ENCODE peak calls at places on chromosomes 1 and 21, in nine cellular contexts. One of them, this sample, is unnamed. For H3K27me3, the result is how much of the 10 kb centered on the place peaks cover.

GRCh38 chr21:26432410-26432809 is 140.7 kb downstream of the CYYR1 start:
- DNase-seq in kidney epithelial cell: no peak
- DNase-seq in aorta: no peak
- DNase-seq in Caco-2: no peak
- DNase-seq in prostate gland: no peak
- DNase-seq in body of pancreas: no peak
- DNase-seq in GM06990: no peak
- DNase-seq in stomach: no peak
- DNase-seq in GM23248: no peak
- DNase-seq in this sample: no peak

GRCh38 chr1:30672661-30673060 is 50.7 kb downstream of the MATN1 start:
- DNase-seq in kidney epithelial cell: no peak
- DNase-seq in Caco-2: no peak
- DNase-seq in GM06990: no peak
- DNase-seq in stomach: no peak
- DNase-seq in aorta: no peak
- DNase-seq in prostate gland: no peak
- DNase-seq in body of pancreas: no peak
- DNase-seq in GM23248: peak
- DNase-seq in this sample: no peak

GRCh38 chr1:209808059-209808494 is 2.1 kb upstream of the IRF6 start:
- DNase-seq in prostate gland: no peak
- DNase-seq in GM23248: peak
- DNase-seq in Caco-2: peak
- DNase-seq in stomach: no peak
- DNase-seq in kidney epithelial cell: peak
- DNase-seq in aorta: no peak
- DNase-seq in body of pancreas: no peak
- DNase-seq in GM06990: no peak
- DNase-seq in this sample: peak

GRCh38 chr1:221316491-221317056 is 425.3 kb downstream of the DUSP10 start:
- DNase-seq in stomach: no peak
- DNase-seq in prostate gland: no peak
- DNase-seq in Caco-2: no peak
- DNase-seq in GM06990: no peak
- DNase-seq in GM23248: peak
- DNase-seq in aorta: no peak
- DNase-seq in kidney epithelial cell: no peak
- DNase-seq in body of pancreas: no peak
- DNase-seq in this sample: no peak

GRCh38 chr1:214493126-214493796 is 58.1 kb downstream of the PTPN14 start:
- DNase-seq in kidney epithelial cell: no peak
- DNase-seq in aorta: no peak
- DNase-seq in stomach: no peak
- DNase-seq in Caco-2: no peak
- DNase-seq in body of pancreas: no peak
- DNase-seq in prostate gland: no peak
- DNase-seq in GM23248: peak
- DNase-seq in GM06990: no peak
- DNase-seq in this sample: no peak

GRCh38 chr21:36381841-36382589 is 3.2 kb upstream of the CHAF1B start:
- DNase-seq in GM23248: peak
- DNase-seq in stomach: no peak
- DNase-seq in Caco-2: no peak
- DNase-seq in prostate gland: no peak
- DNase-seq in aorta: no peak
- DNase-seq in GM06990: no peak
- DNase-seq in body of pancreas: no peak
- DNase-seq in kidney epithelial cell: no peak
- DNase-seq in this sample: no peak

GRCh38 chr1:53375440-53375839 is 47.6 kb upstream of the LRP8 start:
- DNase-seq in GM23248: no peak
- DNase-seq in stomach: peak
- DNase-seq in aorta: peak
- DNase-seq in prostate gland: no peak
- DNase-seq in body of pancreas: no peak
- DNase-seq in GM06990: no peak
- DNase-seq in kidney epithelial cell: no peak
- DNase-seq in Caco-2: no peak
- DNase-seq in this sample: peak

GRCh38 chr1:78095618-78096416 is 50.1 kb downstream of the GIPC2 start:
- DNase-seq in body of pancreas: no peak
- DNase-seq in GM06990: no peak
- DNase-seq in stomach: no peak
- DNase-seq in GM23248: peak
- DNase-seq in kidney epithelial cell: peak
- DNase-seq in aorta: no peak
- DNase-seq in Caco-2: no peak
- DNase-seq in prostate gland: no peak
- DNase-seq in this sample: no peak

DNA sequence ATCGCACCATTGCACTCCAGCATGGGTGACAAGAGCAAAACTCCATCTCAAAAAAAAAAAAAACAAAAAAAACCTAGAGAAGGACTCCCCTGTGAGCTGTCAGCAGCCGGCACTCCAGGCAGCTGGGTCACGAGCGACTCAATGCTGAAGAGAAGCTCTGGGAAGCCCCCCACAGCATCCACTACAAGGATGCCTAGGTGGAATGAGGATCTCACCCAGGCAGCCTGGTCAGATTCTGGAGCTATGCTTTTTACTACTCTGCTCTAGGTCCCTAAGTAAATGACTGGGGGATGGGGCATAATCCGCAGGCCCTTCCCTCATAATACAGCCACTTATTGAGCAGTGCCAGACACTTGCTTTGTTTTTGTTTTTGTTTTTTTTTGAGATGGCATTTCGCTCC is 6.6 kb downstream of the BMP8B start:
- DNase-seq in Caco-2: no peak
- DNase-seq in GM06990: no peak
- DNase-seq in prostate gland: no peak
- DNase-seq in GM23248: no peak
- DNase-seq in body of pancreas: no peak
- DNase-seq in stomach: no peak
- DNase-seq in aorta: no peak
- DNase-seq in kidney epithelial cell: no peak
- DNase-seq in this sample: no peak
- H3K27me3 ChIP-seq in Caco-2: under half
- H3K27me3 ChIP-seq in GM06990: under half
- H3K27me3 ChIP-seq in prostate gland: under half
- H3K27me3 ChIP-seq in GM23248: under half
- H3K27me3 ChIP-seq in body of pancreas: under half
- H3K27me3 ChIP-seq in stomach: under half
- H3K27me3 ChIP-seq in aorta: under half
- H3K27me3 ChIP-seq in kidney epithelial cell: under half
- H3K27me3 ChIP-seq in this sample: under half

GRCh38 chr1:207495816-207496792 is at the start of gene CR1:
- DNase-seq in GM06990: peak
- DNase-seq in kidney epithelial cell: no peak
- DNase-seq in stomach: peak
- DNase-seq in aorta: peak
- DNase-seq in GM23248: peak
- DNase-seq in Caco-2: no peak
- DNase-seq in prostate gland: no peak
- DNase-seq in body of pancreas: no peak
- DNase-seq in this sample: no peak
- H3K4me3 ChIP-seq in GM06990: peak
- H3K4me3 ChIP-seq in kidney epithelial cell: peak
- H3K4me3 ChIP-seq in stomach: peak
- H3K4me3 ChIP-seq in aorta: no peak
- H3K4me3 ChIP-seq in GM23248: peak
- H3K4me3 ChIP-seq in Caco-2: no peak
- H3K4me3 ChIP-seq in prostate gland: peak
- H3K4me3 ChIP-seq in body of pancreas: no peak
- H3K4me3 ChIP-seq in this sample: peak

GRCh38 chr21:44896561-44897286 is 23.2 kb upstream of the PTTG1IP start:
- DNase-seq in kidney epithelial cell: no peak
- DNase-seq in body of pancreas: no peak
- DNase-seq in GM23248: no peak
- DNase-seq in GM06990: no peak
- DNase-seq in aorta: no peak
- DNase-seq in prostate gland: no peak
- DNase-seq in stomach: no peak
- DNase-seq in Caco-2: no peak
- DNase-seq in this sample: no peak

GRCh38 chr21:44895859-44896258 is 22.4 kb upstream of the PTTG1IP start:
- DNase-seq in kidney epithelial cell: no peak
- DNase-seq in aorta: no peak
- DNase-seq in stomach: no peak
- DNase-seq in GM06990: no peak
- DNase-seq in prostate gland: no peak
- DNase-seq in GM23248: no peak
- DNase-seq in Caco-2: no peak
- DNase-seq in body of pancreas: no peak
- DNase-seq in this sample: no peak

GRCh38 chr21:44898011-44898493 is 22.6 kb downstream of the ITGB2 start:
- DNase-seq in kidney epithelial cell: no peak
- DNase-seq in GM23248: no peak
- DNase-seq in body of pancreas: no peak
- DNase-seq in Caco-2: no peak
- DNase-seq in stomach: no peak
- DNase-seq in aorta: peak
- DNase-seq in prostate gland: no peak
- DNase-seq in GM06990: no peak
- DNase-seq in this sample: no peak

GRCh38 chr21:44898851-44899767 is 21.6 kb downstream of the ITGB2 start:
- DNase-seq in aorta: peak
- DNase-seq in GM06990: no peak
- DNase-seq in stomach: no peak
- DNase-seq in body of pancreas: no peak
- DNase-seq in GM23248: no peak
- DNase-seq in Caco-2: no peak
- DNase-seq in kidney epithelial cell: no peak
- DNase-seq in prostate gland: no peak
- DNase-seq in this sample: no peak

GRCh38 chr21:44897326-44898010 is 23.2 kb downstream of the ITGB2 start:
- DNase-seq in Caco-2: no peak
- DNase-seq in kidney epithelial cell: no peak
- DNase-seq in aorta: no peak
- DNase-seq in body of pancreas: no peak
- DNase-seq in stomach: peak
- DNase-seq in prostate gland: no peak
- DNase-seq in GM06990: no peak
- DNase-seq in GM23248: no peak
- DNase-seq in this sample: peak
- H3K27me3 ChIP-seq in Caco-2: under half
- H3K27me3 ChIP-seq in kidney epithelial cell: half or more
- H3K27me3 ChIP-seq in aorta: under half
- H3K27me3 ChIP-seq in body of pancreas: under half
- H3K27me3 ChIP-seq in stomach: under half
- H3K27me3 ChIP-seq in prostate gland: under half
- H3K27me3 ChIP-seq in GM06990: under half
- H3K27me3 ChIP-seq in GM23248: under half
- H3K27me3 ChIP-seq in this sample: under half

GRCh38 chr1:226785805-226786204 is 46.7 kb upstream of the ITPKB start:
- DNase-seq in aorta: no peak
- DNase-seq in prostate gland: no peak
- DNase-seq in stomach: no peak
- DNase-seq in GM23248: no peak
- DNase-seq in kidney epithelial cell: no peak
- DNase-seq in GM06990: no peak
- DNase-seq in Caco-2: no peak
- DNase-seq in body of pancreas: no peak
- DNase-seq in this sample: no peak

GRCh38 chr1:226787638-226788037 is 48.6 kb upstream of the ITPKB start:
- DNase-seq in kidney epithelial cell: no peak
- DNase-seq in body of pancreas: no peak
- DNase-seq in Caco-2: no peak
- DNase-seq in stomach: no peak
- DNase-seq in GM06990: no peak
- DNase-seq in GM23248: no peak
- DNase-seq in prostate gland: no peak
- DNase-seq in aorta: no peak
- DNase-seq in this sample: no peak

GRCh38 chr1:226788965-226789364 is 49.9 kb upstream of the ITPKB start:
- DNase-seq in stomach: no peak
- DNase-seq in GM06990: peak
- DNase-seq in aorta: no peak
- DNase-seq in GM23248: no peak
- DNase-seq in kidney epithelial cell: no peak
- DNase-seq in body of pancreas: no peak
- DNase-seq in Caco-2: no peak
- DNase-seq in prostate gland: no peak
- DNase-seq in this sample: no peak

GRCh38 chr1:226786550-226786949 is 47.5 kb upstream of the ITPKB start:
- DNase-seq in Caco-2: no peak
- DNase-seq in GM23248: no peak
- DNase-seq in GM06990: peak
- DNase-seq in body of pancreas: no peak
- DNase-seq in stomach: no peak
- DNase-seq in aorta: no peak
- DNase-seq in kidney epithelial cell: no peak
- DNase-seq in prostate gland: no peak
- DNase-seq in this sample: no peak

DNA sequence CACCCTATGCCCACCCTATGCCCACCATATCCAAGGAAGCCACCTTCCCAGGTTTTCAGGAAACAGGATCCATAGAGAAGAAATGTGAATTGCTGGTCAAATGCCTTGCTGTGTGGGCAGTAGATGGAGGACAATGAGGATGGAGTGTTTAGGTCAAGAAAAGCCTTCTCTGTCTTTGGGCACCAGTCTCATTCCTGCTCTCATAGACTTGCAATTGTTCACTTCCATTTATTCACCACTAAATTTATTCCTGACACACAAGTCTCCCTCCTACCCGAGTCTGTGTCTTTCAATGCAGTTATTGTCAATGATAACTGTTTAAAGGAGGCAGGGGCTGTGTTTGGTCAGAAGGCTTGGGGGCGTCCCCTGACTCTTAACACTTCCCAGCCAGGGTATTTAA is 48.0 kb upstream of the ITPKB start:
- DNase-seq in Caco-2: no peak
- DNase-seq in body of pancreas: no peak
- DNase-seq in prostate gland: no peak
- DNase-seq in aorta: no peak
- DNase-seq in GM23248: no peak
- DNase-seq in kidney epithelial cell: no peak
- DNase-seq in stomach: no peak
- DNase-seq in GM06990: no peak
- DNase-seq in this sample: no peak
- H3K4me3 ChIP-seq in Caco-2: no peak
- H3K4me3 ChIP-seq in body of pancreas: no peak
- H3K4me3 ChIP-seq in prostate gland: no peak
- H3K4me3 ChIP-seq in aorta: no peak
- H3K4me3 ChIP-seq in GM23248: no peak
- H3K4me3 ChIP-seq in kidney epithelial cell: no peak
- H3K4me3 ChIP-seq in stomach: no peak
- H3K4me3 ChIP-seq in GM06990: no peak
- H3K4me3 ChIP-seq in this sample: no peak

GRCh38 chr1:83995649-83996048 is 3.3 kb downstream of the TTLL7 start:
- DNase-seq in GM06990: no peak
- DNase-seq in GM23248: no peak
- DNase-seq in body of pancreas: no peak
- DNase-seq in stomach: no peak
- DNase-seq in kidney epithelial cell: no peak
- DNase-seq in prostate gland: no peak
- DNase-seq in Caco-2: no peak
- DNase-seq in aorta: no peak
- DNase-seq in this sample: no peak
- H3K27me3 ChIP-seq in GM06990: under half
- H3K27me3 ChIP-seq in GM23248: under half
- H3K27me3 ChIP-seq in body of pancreas: under half
- H3K27me3 ChIP-seq in stomach: under half
- H3K27me3 ChIP-seq in kidney epithelial cell: under half
- H3K27me3 ChIP-seq in prostate gland: under half
- H3K27me3 ChIP-seq in Caco-2: under half
- H3K27me3 ChIP-seq in aorta: under half
- H3K27me3 ChIP-seq in this sample: under half

This sample was measured in colonic mucosa.